ENCODE peak calls at places on chromosomes 16 and 17, in four cellular contexts. X is A673; P is body of pancreas; U is CD8-positive, alpha-beta T cell. Z is an unnamed sample.

GRCh38 chr17:3558603-3559269 is 1.1 kb upstream of the TRPV3 start:
- DNase-seq in U (no peak), X (no peak), P (no peak), Z (no peak)

GRCh38 chr16:67396159-67396774 is 3.0 kb upstream of the TPPP3 start:
- DNase-seq in P (peak; percentile 96), U (no peak), X (peak; percentile 61), Z (peak; percentile 37)

GRCh38 chr17:16027708-16028584 is 28.3 kb downstream of the TTC19 start:
- DNase-seq in U (peak; percentile 5), P (peak; percentile 32), X (peak; percentile 50), Z (peak; percentile 87)

GRCh38 chr16:50079741-50080140 is 14.0 kb downstream of the HEATR3 start:
- DNase-seq in U (no peak), X (no peak), P (no peak), Z (no peak)

GRCh38 chr17:74051348-74051747 is 152.1 kb upstream of the RPL38 start:
- DNase-seq in X (no peak), U (no peak), P (no peak), Z (no peak)

GRCh38 chr16:56565023-56565477 is at the start of gene MT4:
- DNase-seq in P (no peak), X (no peak), U (no peak), Z (no peak)

GRCh38 chr17:9178319-9178718 is 157.0 kb downstream of the NTN1 start:
- DNase-seq in U (no peak), X (no peak), P (no peak), Z (no peak)

GRCh38 chr16:67555795-67556212 is 6.5 kb upstream of the CTCF start:
- DNase-seq in U (no peak), P (no peak), X (peak; percentile 65), Z (peak; percentile 74)

GRCh38 chr17:40311575-40311974 is 2.6 kb downstream of the RARA start:
- DNase-seq in U (no peak), X (peak; percentile 60), P (no peak), Z (no peak)

GRCh38 chr16:57622361-57623250 is 5.8 kb upstream of the ADGRG1 start:
- DNase-seq in X (no peak), P (peak; percentile 10), U (no peak), Z (no peak)

GRCh38 chr16:81873843-81874752 is 95.0 kb downstream of the PLCG2 start:
- DNase-seq in P (peak; percentile 58), X (peak; percentile 62), U (peak; percentile 29), Z (peak; percentile 63)

GRCh38 chr17:4854181-4854681 is 21.1 kb downstream of the MINK1 start:
- DNase-seq in U (no peak), X (no peak), P (no peak), Z (peak; percentile 38)

GRCh38 chr17:4858880-4859260 is 25.7 kb downstream of the MINK1 start:
- DNase-seq in U (no peak), P (peak; percentile 76), X (no peak), Z (peak; percentile 69)

GRCh38 chr17:4858068-4858879 is 25.1 kb downstream of the MINK1 start:
- DNase-seq in P (no peak), U (no peak), X (no peak), Z (peak; percentile 90)

GRCh38 chr17:4856937-4857314 is 23.8 kb downstream of the MINK1 start:
- DNase-seq in U (no peak), P (no peak), X (no peak), Z (no peak)

DNA sequence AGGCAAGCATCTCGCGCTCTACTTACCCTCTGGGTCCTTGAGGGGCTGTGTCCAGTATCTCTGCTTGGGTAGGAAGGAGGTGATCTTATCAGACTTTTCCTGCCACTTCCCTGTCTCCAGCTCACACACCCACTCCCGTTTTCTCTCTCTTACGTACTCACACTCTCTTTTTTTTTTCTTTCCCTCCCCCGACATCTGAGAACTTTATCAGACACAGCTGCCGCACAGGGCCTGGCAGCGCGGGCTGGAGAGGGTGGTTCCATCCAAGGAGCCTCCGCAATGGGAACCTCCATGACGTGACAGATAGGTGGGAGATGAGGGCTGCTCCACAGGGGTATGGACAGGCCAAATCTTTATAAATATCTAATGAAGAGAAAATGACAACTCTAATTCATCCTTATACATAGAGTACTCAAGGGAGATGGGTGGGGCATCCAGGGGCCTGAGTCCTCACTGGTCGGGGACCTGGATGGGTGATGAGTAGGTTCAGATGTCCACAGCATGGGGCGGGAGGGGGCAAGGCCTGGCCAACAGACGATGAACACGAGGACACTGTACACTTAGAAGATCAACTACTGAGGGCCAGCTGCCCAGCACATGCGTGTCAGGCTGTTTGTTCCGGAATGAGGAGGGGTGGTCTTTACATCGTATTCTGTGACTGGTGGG is 23.3 kb downstream of the MINK1 start:
- DNase-seq in P (no peak), X (no peak), U (no peak), Z (peak; percentile 55)
- H3K4me1 ChIP-seq in P (peaks cover 17% of the 10 kb centered on the region), X (peaks cover 18% of the 10 kb centered on the region), U (peaks cover 21% of the 10 kb centered on the region), Z (peaks cover 41% of the 10 kb centered on the region)

GRCh38 chr17:17917394-17917793 is 54.8 kb downstream of the TOM1L2 start:
- DNase-seq in X (no peak), U (no peak), P (no peak), Z (no peak)

GRCh38 chr17:17915183-17915582 is 57.0 kb downstream of the TOM1L2 start:
- DNase-seq in U (no peak), X (no peak), P (no peak), Z (no peak)

GRCh38 chr17:17922198-17922901 is 49.9 kb downstream of the TOM1L2 start:
- DNase-seq in P (no peak), X (peak; percentile 76), U (no peak), Z (no peak)

GRCh38 chr17:17921192-17922082 is 50.8 kb downstream of the TOM1L2 start:
- DNase-seq in U (no peak), X (peak; percentile 89), P (no peak), Z (peak; percentile 57)

DNA sequence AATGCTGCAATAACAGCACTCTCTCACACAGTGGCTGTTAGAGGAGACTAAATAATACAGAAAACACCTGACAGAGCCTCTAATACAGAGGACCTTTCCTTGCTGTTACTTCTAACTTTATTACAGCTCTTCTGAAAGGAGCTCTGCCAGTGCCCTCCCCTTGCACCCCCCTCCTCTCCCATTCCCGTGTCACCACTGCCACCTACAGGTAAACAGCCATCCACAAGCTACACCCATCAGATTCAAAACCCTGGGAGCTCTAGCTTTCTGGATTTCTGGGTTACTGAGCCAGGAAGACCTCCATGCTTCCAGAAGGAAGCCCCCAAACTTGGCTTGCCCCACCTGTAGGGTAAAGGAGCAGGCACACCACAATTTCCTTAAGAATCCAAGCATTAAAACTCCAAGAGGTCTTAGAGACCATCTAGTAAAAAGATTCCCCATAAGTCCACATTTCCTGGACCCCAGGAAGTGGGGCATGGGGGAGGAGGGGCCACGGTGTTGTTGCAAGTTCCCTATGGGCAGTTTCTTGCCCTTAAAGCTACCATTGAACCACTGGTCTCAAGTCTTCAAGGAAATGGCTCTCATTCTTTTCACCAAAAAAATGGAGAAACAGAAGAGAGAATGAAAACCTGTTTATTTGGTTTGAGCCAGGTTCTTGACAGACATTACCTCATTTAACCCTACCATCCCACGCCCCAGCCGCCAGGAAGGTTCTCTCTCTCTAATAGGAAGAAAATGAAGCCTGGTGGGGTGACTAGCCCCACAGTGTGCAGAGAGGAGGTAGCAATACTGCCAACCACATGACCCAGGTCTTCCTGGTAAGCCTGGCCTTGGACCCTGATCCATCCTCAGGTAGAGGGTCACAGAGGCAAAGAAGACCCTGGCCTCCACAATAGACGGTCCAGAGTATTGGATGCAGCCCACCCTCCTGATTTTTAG is 52.8 kb downstream of the TOM1L2 start:
- DNase-seq in P (peak; percentile 79), X (peak; percentile 91), U (peak; percentile 42), Z (peak; percentile 78)
- H3K4me1 ChIP-seq in P (peaks cover 38% of the 10 kb centered on the region), X (peaks cover 33% of the 10 kb centered on the region), U (peaks cover 6% of the 10 kb centered on the region), Z (peaks cover 28% of the 10 kb centered on the region)

DNA sequence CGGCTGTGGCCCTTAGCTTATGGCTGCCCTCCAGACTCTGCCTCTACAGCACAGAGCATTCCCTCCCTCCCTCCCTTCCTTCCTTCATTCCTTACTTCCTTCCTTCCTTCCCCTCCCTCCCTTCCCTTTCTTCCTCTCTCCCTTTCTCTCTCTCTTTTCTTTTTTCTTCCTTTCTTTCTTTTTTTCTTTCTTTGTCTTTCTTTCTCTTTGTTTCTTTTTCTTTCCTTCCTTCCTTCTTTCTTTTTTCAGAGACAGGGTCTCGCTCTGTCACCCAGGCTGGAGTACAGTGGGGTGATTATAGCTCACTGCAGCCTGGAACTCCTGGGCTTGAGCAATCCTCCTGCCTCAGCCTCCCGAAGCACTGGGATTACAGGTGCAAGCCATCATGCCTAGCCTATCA is 11.7 kb downstream of the TMEM92 start:
- DNase-seq in P (no peak), U (no peak), X (no peak), Z (no peak)
- H3K4me1 ChIP-seq in P (no peaks in the 10 kb centered on the region), U (no peaks in the 10 kb centered on the region), X (peaks cover 18% of the 10 kb centered on the region), Z (peaks cover 15% of the 10 kb centered on the region)

GRCh38 chr16:23865853-23866252 is 30.1 kb downstream of the PRKCB start:
- DNase-seq in U (no peak), P (no peak), X (no peak), Z (no peak)

GRCh38 chr16:23867566-23867965 is 31.8 kb downstream of the PRKCB start:
- DNase-seq in U (no peak), X (peak; percentile 50), P (no peak), Z (no peak)

GRCh38 chr16:23863511-23864422 is 28.0 kb downstream of the PRKCB start:
- DNase-seq in U (no peak), X (no peak), P (no peak), Z (no peak)

GRCh38 chr16:23869052-23869451 is 33.3 kb downstream of the PRKCB start:
- DNase-seq in X (no peak), U (peak; percentile 13), P (no peak), Z (no peak)

DNA sequence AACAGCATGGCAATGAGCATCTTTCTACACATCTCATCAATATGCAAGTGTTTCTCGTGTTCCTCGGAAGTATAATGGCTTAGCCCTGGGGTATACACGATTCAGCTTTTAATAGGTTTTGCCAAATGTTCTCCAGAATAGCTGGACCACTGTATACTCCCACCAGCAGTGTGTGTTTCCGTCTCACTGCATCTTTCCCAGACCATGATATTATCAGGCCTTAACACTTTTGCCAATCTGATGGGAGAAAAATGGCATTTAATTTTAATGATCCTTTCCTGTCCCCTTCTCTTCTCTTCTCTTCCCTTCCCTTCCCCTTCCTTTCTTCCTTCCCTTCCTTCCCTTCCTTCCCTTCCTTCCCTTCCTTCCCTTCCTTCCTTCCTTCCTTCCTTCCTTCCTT is 30.8 kb downstream of the PRKCB start:
- DNase-seq in P (no peak), X (peak; percentile 92), U (no peak), Z (no peak)
- H3K4me1 ChIP-seq in P (no peaks in the 10 kb centered on the region), X (peaks cover 91% of the 10 kb centered on the region), U (peaks cover 64% of the 10 kb centered on the region), Z (no peaks in the 10 kb centered on the region)